ENCODE peak calls at places on chromosomes 12 and 14, in seven cellular contexts. K is lower lobe of right lung; R is CD8-positive, alpha-beta T cell; C is CD4-positive, alpha-beta memory T cell; O is psoas muscle; F is CD8-positive, alpha-beta memory T cell; T is tibial artery. X is an unnamed sample.

GRCh38 chr14:40393143-40393542 is 960.9 kb upstream of the FBXO33 start:
- DNase-seq in T (no peak), C (no peak), K (no peak), O (no peak), R (no peak), F (no peak), X (no peak)

GRCh38 chr12:51925400-51926063 is 18.2 kb downstream of the ACVRL1 start:
- DNase-seq in C (no peak), R (no peak), F (no peak), K (no peak), T (no peak), O (no peak), X (no peak)

GRCh38 chr12:132429122-132429931 is 60.6 kb upstream of the FBRSL1 start:
- DNase-seq in R (no peak), O (no peak), T (no peak), K (no peak), F (no peak), C (no peak), X (no peak)

GRCh38 chr14:37592288-37593274 is 2.5 kb downstream of the FOXA1 start:
- DNase-seq in F (no peak), C (no peak), O (no peak), R (no peak), K (no peak), T (no peak), X (no peak)

GRCh38 chr12:89507015-89507824 is 17.4 kb downstream of the GALNT4 start:
- DNase-seq in R (no peak), K (no peak), C (no peak), F (no peak), O (no peak), T (no peak), X (no peak)

GRCh38 chr12:128753438-128753837 is 70.3 kb downstream of the SLC15A4 start:
- DNase-seq in O (no peak), R (no peak), K (no peak), T (no peak), F (no peak), C (no peak), X (no peak)

GRCh38 chr12:30191701-30192455 is 408.1 kb upstream of the TMTC1 start:
- DNase-seq in C (no peak), O (no peak), K (no peak), R (no peak), T (no peak), F (no peak), X (no peak)

GRCh38 chr12:43795716-43796282 is 10.3 kb downstream of the TWF1 start:
- DNase-seq in O (no peak), K (no peak), T (no peak), C (no peak), F (no peak), R (no peak), X (no peak)

GRCh38 chr12:92365333-92365732 is 219.7 kb upstream of the BTG1 start:
- DNase-seq in O (no peak), T (no peak), F (no peak), K (no peak), C (no peak), R (no peak), X (no peak)

GRCh38 chr12:92360543-92360942 is 214.9 kb upstream of the BTG1 start:
- DNase-seq in K (no peak), C (peak; percentile 59), R (no peak), T (no peak), F (no peak), O (no peak), X (no peak)

GRCh38 chr12:92363295-92364146 is 217.9 kb upstream of the BTG1 start:
- DNase-seq in R (peak; percentile 75), F (peak; percentile 9), O (no peak), T (peak; percentile 45), K (peak; percentile 53), C (peak; percentile 40), X (no peak)

GRCh38 chr12:92362109-92362508 is 216.5 kb upstream of the BTG1 start:
- DNase-seq in T (no peak), R (no peak), C (no peak), F (no peak), K (no peak), O (no peak), X (no peak)

GRCh38 chr12:92362785-92363184 is 217.1 kb upstream of the BTG1 start:
- DNase-seq in R (no peak), C (no peak), K (no peak), F (no peak), T (no peak), O (no peak), X (no peak)
- H3K4me3 ChIP-seq in R (peak overlapping the region; percentile 27), C (peak overlapping the region; percentile 14), K (peak overlapping the region; percentile 39), F (peak overlapping the region; percentile 35), T (no peak overlapping the region), O (no peak overlapping the region), X (no peak overlapping the region)

DNA sequence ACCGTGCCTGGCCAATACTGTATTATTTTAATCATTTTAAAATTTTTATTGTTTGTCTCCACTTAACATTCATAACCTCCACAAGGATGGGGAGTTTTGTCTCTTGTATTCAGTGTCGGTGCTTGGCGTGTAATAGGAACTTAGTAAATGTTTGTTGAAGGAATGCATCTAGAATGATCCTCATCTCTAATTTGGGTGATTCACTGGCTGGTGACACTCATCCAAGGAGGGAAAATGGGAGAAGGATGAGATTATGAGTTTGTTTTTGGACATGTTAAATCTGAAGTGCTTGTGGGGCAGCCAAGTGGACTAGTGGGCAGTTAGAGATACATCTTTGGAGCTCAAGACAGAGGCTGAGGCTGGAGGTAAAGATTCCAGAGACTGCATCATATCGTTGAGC is 5.1 kb downstream of the KLC1 start:
- DNase-seq in F (no peak), C (no peak), O (no peak), T (no peak), K (no peak), R (no peak), X (no peak)
- H3K4me1 ChIP-seq in F (peaks cover 51% of the 10 kb centered on the region), C (peaks cover 66% of the 10 kb centered on the region), O (peaks cover 59% of the 10 kb centered on the region), T (peaks cover 75% of the 10 kb centered on the region), K (peaks cover 75% of the 10 kb centered on the region), R (peaks cover 26% of the 10 kb centered on the region), X (peaks cover 11% of the 10 kb centered on the region)

GRCh38 chr12:46124132-46124847 is 133.9 kb upstream of the SCAF11 start:
- DNase-seq in C (no peak), T (no peak), F (no peak), O (no peak), R (no peak), K (no peak), X (no peak)

GRCh38 chr12:46126050-46126727 is 135.8 kb upstream of the SCAF11 start:
- DNase-seq in R (no peak), T (no peak), O (no peak), C (no peak), F (no peak), K (no peak), X (no peak)

DNA sequence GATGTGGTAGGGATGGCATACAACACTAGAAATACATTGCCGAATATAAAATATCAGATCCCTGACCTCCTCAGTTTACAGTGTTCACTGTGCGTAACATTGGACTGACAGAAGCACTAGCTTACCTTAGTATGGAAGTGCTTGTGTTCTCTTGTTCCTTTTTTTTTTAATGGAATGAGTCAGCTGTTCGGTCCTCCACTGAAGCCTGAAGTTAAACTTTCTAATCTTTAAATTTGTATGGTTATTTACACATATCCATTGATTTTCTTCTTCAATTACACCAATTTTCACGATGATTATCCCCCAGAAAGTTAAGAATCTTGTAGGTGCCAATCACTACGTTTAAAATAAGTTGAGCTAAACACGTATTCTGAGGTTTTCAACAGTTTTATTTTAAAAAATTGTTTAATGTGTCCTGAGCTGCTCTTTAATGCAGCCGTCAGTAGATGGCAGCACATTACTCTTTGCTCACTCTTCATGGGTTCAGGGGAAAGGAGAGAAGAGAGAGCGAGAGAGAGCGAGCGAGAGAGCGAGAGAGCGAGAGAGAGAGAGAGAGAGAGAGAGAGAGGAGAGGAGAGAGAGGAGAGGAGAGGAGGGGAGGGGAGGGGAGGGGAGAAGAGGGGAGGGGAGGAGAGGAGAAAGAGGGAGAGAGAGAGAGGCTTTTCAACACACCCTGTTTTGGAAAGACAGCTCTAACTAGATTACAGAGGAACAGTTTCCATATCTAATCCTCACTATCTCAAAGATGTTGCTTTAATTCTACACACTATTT is 134.7 kb upstream of the SCAF11 start:
- DNase-seq in F (peak; percentile 20), R (peak; percentile 57), T (peak; percentile 45), K (no peak), O (no peak), C (peak; percentile 60), X (peak; percentile 69)
- H3K4me3 ChIP-seq in F (no peak overlapping the region), R (no peak overlapping the region), T (peak overlapping the region; percentile 40), K (no peak overlapping the region), O (peak overlapping the region; percentile 44), C (no peak overlapping the region), X (no peak overlapping the region)

GRCh38 chr12:466762-467161 is 7.0 kb downstream of the B4GALNT3 start:
- DNase-seq in R (no peak), K (no peak), T (no peak), O (no peak), C (no peak), F (no peak), X (no peak)
- H3K4me1 ChIP-seq in R (no peaks in the 10 kb centered on the region), K (peaks cover 4% of the 10 kb centered on the region), T (peaks cover 43% of the 10 kb centered on the region), O (peaks cover 13% of the 10 kb centered on the region), C (no peaks in the 10 kb centered on the region), F (no peaks in the 10 kb centered on the region), X (peaks cover 10% of the 10 kb centered on the region)

GRCh38 chr12:108667349-108667748 is 33.7 kb upstream of the SELPLG start:
- DNase-seq in O (no peak), F (no peak), T (no peak), K (peak; percentile 56), R (no peak), C (no peak), X (no peak)
- H3K4me3 ChIP-seq in O (no peak overlapping the region), F (no peak overlapping the region), T (no peak overlapping the region), K (no peak overlapping the region), R (no peak overlapping the region), C (no peak overlapping the region), X (no peak overlapping the region)

GRCh38 chr12:92075425-92075891 is 70.2 kb downstream of the BTG1 start:
- DNase-seq in C (no peak), R (no peak), F (no peak), K (no peak), O (no peak), T (no peak), X (peak; percentile 39)
- H3K4me1 ChIP-seq in C (peaks cover 19% of the 10 kb centered on the region), R (peaks cover 31% of the 10 kb centered on the region), F (peaks cover 38% of the 10 kb centered on the region), K (peaks cover 32% of the 10 kb centered on the region), O (no peaks in the 10 kb centered on the region), T (peaks cover 10% of the 10 kb centered on the region), X (peaks cover 57% of the 10 kb centered on the region)